ENCODE peak calls at places on chromosomes 7 and 10, in five cellular contexts. D, H, E, T and X are unnamed samples.

GRCh38 chr10:14995964-14996565 is 36.9 kb downstream of the MEIG1 start:
- DNase-seq in E (no peak), D (no peak), T (no peak), H (no peak), X (peak; percentile 1)

GRCh38 chr10:87670591-87670990 is 10.9 kb downstream of the PAPSS2 start:
- DNase-seq in H (no peak), E (no peak), D (no peak), T (no peak), X (peak; percentile 25)

GRCh38 chr10:21523557-21524008 is 1.9 kb downstream of the SKIDA1 start:
- DNase-seq in T (no peak), E (no peak), H (peak; percentile 85), D (no peak), X (peak; percentile 78)

GRCh38 chr10:114839901-114840300 is 18.3 kb downstream of the FHIP2A start:
- DNase-seq in D (no peak), H (no peak), E (no peak), T (no peak), X (no peak)

GRCh38 chr10:62268399-62269076 is at the start of gene RTKN2:
- DNase-seq in D (peak; percentile 100), T (peak; percentile 83), E (peak; percentile 96), H (peak; percentile 99), X (peak; percentile 91)

GRCh38 chr10:51501396-51501795 is 198.0 kb downstream of the CSTF2T start:
- DNase-seq in D (no peak), T (no peak), E (no peak), H (no peak), X (peak; percentile 1)

GRCh38 chr7:69399038-69399800 is 199.1 kb upstream of the AUTS2 start:
- DNase-seq in E (peak; percentile 55), T (peak; percentile 69), D (no peak), H (peak; percentile 95), X (peak; percentile 75)

GRCh38 chr7:106054971-106055370 is 57.1 kb downstream of the SYPL1 start:
- DNase-seq in T (no peak), E (no peak), D (no peak), H (peak; percentile 21), X (no peak)

GRCh38 chr7:29989257-29989995 is at the start of gene SCRN1:
- DNase-seq in T (no peak), E (no peak), D (peak; percentile 25), H (peak; percentile 63), X (peak; percentile 37)

GRCh38 chr10:114095676-114096331 is 52.1 kb downstream of the ADRB1 start:
- DNase-seq in T (peak; percentile 12), H (no peak), D (no peak), E (no peak), X (no peak)

GRCh38 chr7:56062382-56062781 is 1.7 kb upstream of the SUMF2 start:
- DNase-seq in H (no peak), D (peak; percentile 69), T (peak; percentile 91), E (no peak), X (peak; percentile 92)

GRCh38 chr10:5882961-5883360 is 6.7 kb downstream of the ANKRD16 start:
- DNase-seq in E (no peak), T (no peak), D (no peak), H (no peak), X (no peak)

GRCh38 chr10:114940735-114941134 is 2.7 kb downstream of the TRUB1 start:
- DNase-seq in D (no peak), E (no peak), H (peak; percentile 8), T (peak; percentile 30), X (peak; percentile 55)

GRCh38 chr7:116920359-116920758 is 32.9 kb upstream of the ST7 start:
- DNase-seq in D (no peak), H (no peak), E (no peak), T (no peak), X (no peak)

GRCh38 chr10:5679606-5680005 is 5.0 kb upstream of the TASOR2 start:
- DNase-seq in E (no peak), T (no peak), D (peak; percentile 9), H (no peak), X (peak; percentile 15)

GRCh38 chr10:93143286-93143685 is 69.6 kb downstream of the CYP26A1 start:
- DNase-seq in E (no peak), D (no peak), T (no peak), H (no peak), X (no peak)

GRCh38 chr7:67462781-67463191 is 466.2 kb downstream of the TYW1 start:
- DNase-seq in E (no peak), T (peak; percentile 27), H (no peak), D (no peak), X (peak; percentile 38)

GRCh38 chr10:125538947-125539649 is 143.9 kb downstream of the TEX36 start:
- DNase-seq in H (no peak), E (no peak), D (peak; percentile 34), T (no peak), X (no peak)

GRCh38 chr10:44437837-44438752 is 53.2 kb upstream of the CXCL12 start:
- DNase-seq in H (no peak), T (no peak), E (no peak), D (no peak), X (no peak)

GRCh38 chr7:131330299-131330698 is 2.6 kb downstream of the MKLN1 start:
- DNase-seq in T (no peak), D (no peak), H (no peak), E (no peak), X (no peak)

GRCh38 chr7:33591481-33591880 is 313.9 kb upstream of the BMPER start:
- DNase-seq in D (peak; percentile 45), E (no peak), H (no peak), T (no peak), X (no peak)

DNA sequence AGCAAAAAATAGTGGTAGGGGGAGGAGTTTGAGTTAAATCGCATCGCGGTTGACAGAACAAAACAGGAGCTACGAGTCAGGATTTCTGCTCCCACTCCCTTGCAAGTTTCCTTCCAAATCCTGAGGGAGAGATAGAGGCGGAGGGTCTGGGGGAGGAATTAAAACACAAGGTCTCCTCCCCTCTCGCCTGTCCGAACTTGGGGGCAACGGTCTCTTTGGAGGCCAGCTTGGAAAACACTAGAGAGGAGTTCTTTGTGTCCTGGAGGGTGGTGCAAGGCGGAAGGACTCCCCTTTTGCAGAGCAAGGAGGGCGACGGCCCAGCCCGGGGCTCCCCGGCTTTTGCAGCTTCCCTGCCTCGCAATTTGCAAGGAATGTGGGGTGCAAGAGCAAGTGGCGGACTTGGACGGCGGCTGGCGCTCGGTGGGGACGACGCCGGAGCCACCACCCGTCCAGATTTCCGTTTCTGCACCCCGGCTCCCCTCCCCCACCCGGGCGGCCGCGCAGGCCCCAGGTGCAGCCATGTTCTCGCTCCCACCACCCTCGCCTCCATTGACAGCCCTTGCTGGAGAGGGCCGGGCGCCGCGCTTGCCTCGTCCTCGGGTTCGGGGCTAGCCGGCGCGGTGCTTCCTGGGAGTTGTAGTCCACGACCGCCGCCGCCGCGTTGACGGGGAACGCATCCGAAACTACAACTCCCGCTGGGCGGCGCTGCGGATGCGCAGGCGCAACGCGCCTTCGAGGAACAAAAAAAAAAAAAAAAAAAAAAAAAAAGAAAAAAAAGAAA is 417 bp upstream of the GTF2I start:
- DNase-seq in T (peak; percentile 82), D (peak; percentile 95), H (peak; percentile 99), E (peak; percentile 97), X (peak; percentile 94)
- H3K4me1 ChIP-seq in T (peaks cover 38% of the 10 kb centered on the region), D (peaks cover 45% of the 10 kb centered on the region), H (peaks cover 8% of the 10 kb centered on the region), E (no peaks in the 10 kb centered on the region), X (peaks cover 15% of the 10 kb centered on the region)

DNA sequence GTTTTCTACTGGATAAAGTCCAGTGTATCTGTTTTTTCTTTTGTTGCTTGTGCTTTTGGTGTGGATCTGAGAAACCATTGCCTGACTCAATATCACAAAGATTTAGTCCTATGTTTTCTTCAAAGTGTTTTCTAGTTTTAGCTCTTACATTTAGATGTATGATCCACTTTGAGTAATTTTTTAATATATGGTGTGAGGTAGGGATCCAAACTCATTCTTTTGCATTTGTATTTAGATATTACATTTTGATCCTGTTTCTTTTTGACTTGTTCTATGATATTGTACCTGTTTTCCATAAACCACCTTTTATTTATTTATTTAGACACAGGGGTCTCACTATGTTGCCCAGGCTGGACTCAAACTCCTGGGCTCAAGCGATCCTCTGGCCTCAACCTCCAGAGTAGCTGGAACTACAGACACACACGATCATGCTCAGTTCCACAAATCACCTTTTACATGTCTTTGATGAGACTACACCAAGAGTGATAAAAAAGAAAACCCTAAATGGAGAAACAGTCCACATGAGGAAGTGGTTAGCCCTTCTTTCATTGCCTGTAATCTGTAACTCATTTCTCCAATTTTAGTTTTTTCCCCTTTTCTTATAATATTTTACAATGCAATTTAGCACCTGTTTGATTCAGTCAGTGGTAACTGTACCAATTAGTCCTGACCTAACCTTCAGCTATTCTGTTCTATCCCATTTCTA is 86.0 kb downstream of the SLC37A3 start:
- DNase-seq in T (no peak), H (no peak), D (no peak), E (no peak), X (no peak)
- H3K4me3 ChIP-seq in T (no peak overlapping the region), H (no peak overlapping the region), D (no peak overlapping the region), E (no peak overlapping the region), X (no peak overlapping the region)

GRCh38 chr10:96719850-96720421 is 378 bp downstream of the PIK3AP1 start:
- DNase-seq in H (peak; percentile 80), D (peak; percentile 47), E (peak; percentile 36), T (no peak), X (no peak)

GRCh38 chr10:96718304-96718990 is 1.9 kb downstream of the PIK3AP1 start:
- DNase-seq in H (no peak), T (no peak), E (no peak), D (no peak), X (no peak)

GRCh38 chr10:96721207-96721572 is 876 bp upstream of the PIK3AP1 start:
- DNase-seq in H (peak; percentile 66), T (no peak), D (no peak), E (no peak), X (no peak)

GRCh38 chr10:96719205-96719604 is 1.1 kb downstream of the PIK3AP1 start:
- DNase-seq in E (no peak), D (no peak), T (no peak), H (peak; percentile 2), X (no peak)

DNA sequence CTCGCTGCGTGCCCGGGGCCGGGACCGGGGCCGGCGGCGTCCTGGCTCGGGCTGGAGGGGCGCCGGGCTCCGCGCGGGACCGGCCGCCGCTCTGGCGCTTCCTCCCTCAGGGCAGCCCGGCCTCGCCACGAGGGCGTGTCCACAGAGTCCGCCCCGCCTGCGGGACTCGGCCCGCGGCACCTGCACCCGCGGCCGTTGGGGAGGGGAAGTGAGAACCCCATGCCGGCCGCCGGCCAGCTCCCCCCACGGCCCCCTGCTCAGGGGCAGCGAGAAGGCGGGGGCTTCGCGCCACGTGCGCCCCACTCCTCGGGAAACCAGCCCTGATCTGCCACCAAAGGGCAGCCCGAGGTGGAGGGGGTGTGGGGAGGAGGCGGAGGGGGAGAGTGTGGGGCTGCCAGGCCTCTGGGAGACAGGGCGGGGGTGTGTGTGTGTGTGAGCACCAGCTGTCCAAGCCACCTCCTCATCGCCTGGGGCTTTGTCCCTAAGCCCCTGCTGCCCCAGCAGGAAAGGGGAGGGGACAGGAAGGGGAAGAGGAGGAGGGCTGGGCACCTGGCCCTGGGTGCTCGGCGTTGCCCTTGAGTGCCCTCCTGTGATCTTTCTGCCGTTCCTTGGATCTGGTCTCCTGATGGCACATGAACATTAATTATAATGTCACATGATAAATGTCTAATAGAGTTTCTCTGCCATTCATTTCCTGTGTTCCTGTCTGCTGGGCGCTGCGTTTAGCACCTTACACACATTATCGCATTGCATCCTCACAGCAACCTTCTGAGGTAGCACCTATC is at the start of gene PIK3AP1:
- DNase-seq in H (peak; percentile 63), E (no peak), D (peak; percentile 25), T (no peak), X (no peak)
- H3K9ac ChIP-seq in H (peak within 1 kb of the TSS; percentile 35), E (peak within 1 kb of the TSS; percentile 70), D (peak within 1 kb of the TSS; percentile 17), T (peak within 1 kb of the TSS; percentile 22), X (no peak within 1 kb of the TSS)

DNA sequence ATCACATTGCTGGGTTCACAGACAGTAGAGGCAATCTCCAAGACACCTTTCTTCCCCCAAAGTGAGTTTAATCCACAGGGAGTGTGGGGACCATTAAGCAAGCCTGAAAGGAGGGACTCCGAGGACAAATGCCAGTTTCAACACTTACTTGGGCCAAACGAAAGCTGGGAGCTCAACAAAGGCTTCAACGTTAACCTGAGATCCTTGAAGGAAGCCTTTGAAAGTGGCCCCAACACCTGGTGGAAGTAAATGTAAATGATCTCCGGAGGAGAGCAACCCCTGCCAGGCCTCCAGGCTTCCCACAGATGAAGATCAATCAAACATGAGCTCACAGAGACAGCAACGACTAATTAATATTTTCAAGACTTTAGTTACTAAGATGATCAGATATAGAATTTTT is 103.8 kb downstream of the PIP4K2A start:
- DNase-seq in E (no peak), T (no peak), H (no peak), D (no peak), X (no peak)
- H3K4me1 ChIP-seq in E (no peaks in the 10 kb centered on the region), T (peaks cover 10% of the 10 kb centered on the region), H (peaks cover 8% of the 10 kb centered on the region), D (peaks cover 24% of the 10 kb centered on the region), X (no peaks in the 10 kb centered on the region)